ENCODE peak calls at places on chromosome 2, in four cellular contexts. One of them, this sample, is unnamed.

GRCh38 chr2:35819053-35819452 is 536.5 kb upstream of the CRIM1 start:
- DNase-seq in AG04450: no peak
- DNase-seq in pancreas: no peak
- DNase-seq in PC-9: no peak
- DNase-seq in this sample: no peak

GRCh38 chr2:204027105-204027504 is 90.5 kb downstream of the ICOS start:
- DNase-seq in AG04450: no peak
- DNase-seq in pancreas: no peak
- DNase-seq in PC-9: no peak
- DNase-seq in this sample: no peak

GRCh38 chr2:235639387-235639786 is 145.5 kb downstream of the AGAP1 start:
- DNase-seq in AG04450: peak; percentile 75
- DNase-seq in pancreas: no peak
- DNase-seq in PC-9: no peak
- DNase-seq in this sample: peak; percentile 89

GRCh38 chr2:174951746-174952145 is 53.4 kb downstream of the CHN1 start:
- DNase-seq in AG04450: peak; percentile 65
- DNase-seq in pancreas: no peak
- DNase-seq in PC-9: no peak
- DNase-seq in this sample: peak; percentile 57

GRCh38 chr2:10008809-10009176 is 34.6 kb upstream of the KLF11 start:
- DNase-seq in AG04450: no peak
- DNase-seq in pancreas: no peak
- DNase-seq in PC-9: no peak
- DNase-seq in this sample: no peak

GRCh38 chr2:105262662-105263091 is 21.1 kb downstream of the GPR45 start:
- DNase-seq in AG04450: no peak
- DNase-seq in pancreas: no peak
- DNase-seq in PC-9: no peak
- DNase-seq in this sample: no peak

GRCh38 chr2:85830645-85831044 is 58.1 kb downstream of the ST3GAL5 start:
- DNase-seq in AG04450: no peak
- DNase-seq in pancreas: no peak
- DNase-seq in PC-9: no peak
- DNase-seq in this sample: no peak

GRCh38 chr2:58047373-58047674 is 718 bp downstream of the VRK2 start:
- DNase-seq in AG04450: no peak
- DNase-seq in pancreas: no peak
- DNase-seq in PC-9: no peak
- DNase-seq in this sample: no peak

GRCh38 chr2:53641290-53641689 is 126.3 kb upstream of the CHAC2 start:
- DNase-seq in AG04450: no peak
- DNase-seq in pancreas: no peak
- DNase-seq in PC-9: no peak
- DNase-seq in this sample: no peak

GRCh38 chr2:33062665-33063249 is 116.0 kb downstream of the LTBP1 start:
- DNase-seq in AG04450: no peak
- DNase-seq in pancreas: no peak
- DNase-seq in PC-9: no peak
- DNase-seq in this sample: no peak

GRCh38 chr2:62248226-62248625 is 52.3 kb downstream of the B3GNT2 start:
- DNase-seq in AG04450: no peak
- DNase-seq in pancreas: no peak
- DNase-seq in PC-9: no peak
- DNase-seq in this sample: no peak

GRCh38 chr2:196660264-196660663 is 20.7 kb downstream of the CCDC150 start:
- DNase-seq in AG04450: peak; percentile 18
- DNase-seq in pancreas: no peak
- DNase-seq in PC-9: no peak
- DNase-seq in this sample: no peak

GRCh38 chr2:233241803-233242202 is 9.7 kb upstream of the ATG16L1 start:
- DNase-seq in AG04450: no peak
- DNase-seq in pancreas: no peak
- DNase-seq in PC-9: peak; percentile 56
- DNase-seq in this sample: no peak

GRCh38 chr2:77521931-77522470 is at the start of gene LRRTM4:
- DNase-seq in AG04450: no peak
- DNase-seq in pancreas: no peak
- DNase-seq in PC-9: no peak
- DNase-seq in this sample: no peak

GRCh38 chr2:72915907-72916742 is 1.2 kb upstream of the EMX1 start:
- DNase-seq in AG04450: no peak
- DNase-seq in pancreas: peak; percentile 91
- DNase-seq in PC-9: peak; percentile 63
- DNase-seq in this sample: no peak

GRCh38 chr2:20213651-20214565 is 11.0 kb downstream of the SDC1 start:
- DNase-seq in AG04450: no peak
- DNase-seq in pancreas: peak; percentile 50
- DNase-seq in PC-9: no peak
- DNase-seq in this sample: no peak
- H3K4me3 ChIP-seq in AG04450: no peak overlapping the region
- H3K4me3 ChIP-seq in pancreas: no peak overlapping the region
- H3K4me3 ChIP-seq in PC-9: no peak overlapping the region
- H3K4me3 ChIP-seq in this sample: no peak overlapping the region

GRCh38 chr2:218993345-218994315 is at the start of gene CRYBA2:
- DNase-seq in AG04450: no peak
- DNase-seq in pancreas: peak; percentile 82
- DNase-seq in PC-9: peak; percentile 17
- DNase-seq in this sample: no peak
- TF ChIP-seq CTCF in AG04450: peak; percentile 11
- TF ChIP-seq CTCF in pancreas: no peak
- TF ChIP-seq CTCF in PC-9: peak; percentile 31
- TF ChIP-seq CTCF in this sample: peak; percentile 27

GRCh38 chr2:45173513-45173912 is 164.3 kb upstream of the SIX2 start:
- DNase-seq in AG04450: peak; percentile 51
- DNase-seq in pancreas: no peak
- DNase-seq in PC-9: peak; percentile 60
- DNase-seq in this sample: peak; percentile 81

GRCh38 chr2:45170191-45170975 is 161.1 kb upstream of the SIX2 start:
- DNase-seq in AG04450: no peak
- DNase-seq in pancreas: peak; percentile 78
- DNase-seq in PC-9: no peak
- DNase-seq in this sample: no peak

GRCh38 chr2:45176399-45176798 is 167.1 kb upstream of the SIX2 start:
- DNase-seq in AG04450: no peak
- DNase-seq in pancreas: no peak
- DNase-seq in PC-9: peak; percentile 39
- DNase-seq in this sample: no peak

GRCh38 chr2:45170976-45171514 is 161.8 kb upstream of the SIX2 start:
- DNase-seq in AG04450: no peak
- DNase-seq in pancreas: no peak
- DNase-seq in PC-9: no peak
- DNase-seq in this sample: no peak

DNA sequence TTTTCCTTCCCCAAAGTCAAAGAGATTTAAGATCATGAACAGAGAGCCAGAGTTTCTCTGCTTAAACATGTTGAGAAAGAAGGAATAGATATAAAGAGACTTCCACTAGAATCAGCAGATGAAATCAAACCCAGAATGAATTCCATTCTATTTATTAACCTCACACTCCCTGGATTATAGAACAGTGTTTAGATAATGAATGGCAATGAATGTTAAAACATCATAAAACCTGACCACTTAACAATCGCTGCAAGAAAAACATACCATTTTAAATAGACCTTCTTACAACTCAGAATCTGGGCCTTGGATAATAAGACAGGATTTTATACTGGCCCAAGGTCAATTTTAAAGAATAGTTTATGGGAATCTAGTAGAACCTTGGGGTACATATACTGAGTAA is 163.7 kb upstream of the SIX2 start:
- DNase-seq in AG04450: no peak
- DNase-seq in pancreas: no peak
- DNase-seq in PC-9: no peak
- DNase-seq in this sample: no peak
- H3K27me3 ChIP-seq in AG04450: peaks cover 35% of the 10 kb centered on the region
- H3K27me3 ChIP-seq in pancreas: no peaks in the 10 kb centered on the region
- H3K27me3 ChIP-seq in PC-9: no peaks in the 10 kb centered on the region
- H3K27me3 ChIP-seq in this sample: peaks cover 12% of the 10 kb centered on the region

GRCh38 chr2:150544731-150545130 is 57.3 kb upstream of the RND3 start:
- DNase-seq in AG04450: no peak
- DNase-seq in pancreas: no peak
- DNase-seq in PC-9: no peak
- DNase-seq in this sample: no peak
- H3K4me3 ChIP-seq in AG04450: no peak overlapping the region
- H3K4me3 ChIP-seq in pancreas: no peak overlapping the region
- H3K4me3 ChIP-seq in PC-9: no peak overlapping the region
- H3K4me3 ChIP-seq in this sample: no peak overlapping the region

GRCh38 chr2:20661981-20662937 is 4.7 kb upstream of the GDF7 start:
- DNase-seq in AG04450: no peak
- DNase-seq in pancreas: no peak
- DNase-seq in PC-9: no peak
- DNase-seq in this sample: no peak

GRCh38 chr2:20663196-20664070 is 3.5 kb upstream of the GDF7 start:
- DNase-seq in AG04450: no peak
- DNase-seq in pancreas: no peak
- DNase-seq in PC-9: no peak
- DNase-seq in this sample: no peak

GRCh38 chr2:20664071-20664390 is 2.9 kb upstream of the GDF7 start:
- DNase-seq in AG04450: no peak
- DNase-seq in pancreas: no peak
- DNase-seq in PC-9: no peak
- DNase-seq in this sample: no peak

GRCh38 chr2:20660506-20660905 is 6.4 kb upstream of the GDF7 start:
- DNase-seq in AG04450: no peak
- DNase-seq in pancreas: no peak
- DNase-seq in PC-9: no peak
- DNase-seq in this sample: no peak

DNA sequence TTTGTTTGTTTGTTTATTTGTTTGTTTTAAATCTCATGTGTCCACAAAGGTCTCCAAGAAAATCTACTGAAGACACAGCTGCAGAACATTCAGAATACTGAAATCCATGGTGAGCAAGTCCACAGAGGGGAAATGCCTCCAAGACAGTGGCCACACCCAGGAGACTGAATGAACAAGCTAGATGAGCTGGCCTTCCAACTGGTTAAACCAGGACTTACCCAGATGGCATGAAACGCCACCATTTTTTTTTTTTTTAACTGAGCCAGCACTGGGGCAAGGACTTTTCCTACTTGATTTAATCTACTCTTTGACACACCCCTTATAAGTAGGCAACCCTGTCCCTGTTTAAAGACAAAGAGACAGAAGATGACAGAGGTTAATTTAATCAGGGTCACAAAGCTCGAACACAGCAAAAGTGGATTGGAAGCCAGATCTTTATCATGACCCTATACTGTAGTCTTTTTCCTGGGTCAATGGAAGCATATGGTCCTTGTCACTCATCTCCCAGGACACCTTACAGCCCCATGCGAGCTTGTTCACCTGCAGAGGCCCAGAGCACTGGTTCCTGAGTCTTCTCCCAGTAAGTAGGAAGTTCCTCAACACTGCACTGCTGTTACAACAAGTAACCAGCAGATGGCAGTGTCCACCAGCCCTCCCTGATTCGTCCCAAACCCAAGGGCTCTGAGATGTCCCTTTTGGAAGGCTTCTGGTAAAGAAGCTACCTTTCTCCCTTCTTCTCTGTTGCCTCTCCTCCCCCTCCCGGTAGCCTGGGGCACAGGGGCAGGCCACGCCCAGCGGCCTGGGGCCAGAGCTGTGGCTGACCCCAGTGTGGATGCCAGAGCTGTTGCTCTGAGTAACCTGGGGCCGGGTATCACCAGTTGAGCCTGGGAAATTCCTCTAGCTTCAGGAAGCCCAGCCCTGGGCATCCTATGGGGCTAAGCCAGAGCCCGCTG is 5.6 kb upstream of the GDF7 start:
- DNase-seq in AG04450: peak; percentile 61
- DNase-seq in pancreas: no peak
- DNase-seq in PC-9: peak; percentile 66
- DNase-seq in this sample: no peak
- TF ChIP-seq CTCF in AG04450: peak; percentile 98
- TF ChIP-seq CTCF in pancreas: peak; percentile 95
- TF ChIP-seq CTCF in PC-9: peak; percentile 98
- TF ChIP-seq CTCF in this sample: peak; percentile 96

GRCh38 chr2:240800241-240800640 is 19.8 kb downstream of the KIF1A start:
- DNase-seq in AG04450: no peak
- DNase-seq in pancreas: no peak
- DNase-seq in PC-9: no peak
- DNase-seq in this sample: no peak
- H3K27me3 ChIP-seq in AG04450: peaks cover 55% of the 10 kb centered on the region
- H3K27me3 ChIP-seq in pancreas: no peaks in the 10 kb centered on the region
- H3K27me3 ChIP-seq in PC-9: peaks cover 98% of the 10 kb centered on the region
- H3K27me3 ChIP-seq in this sample: peaks cover 19% of the 10 kb centered on the region